ENCODE peak calls at places on chromosomes 2 and 18, in eight cellular contexts. K is naive B cell, O is H54, M is Right ventricle myocardium superior, N is HFF-Myc, U is kidney tubule cell, L is GM23248, T is cardiac fibroblast. B is an unnamed sample.

GRCh38 chr18:10010611-10011015 is 96.8 kb downstream of the VAPA start:
- DNase-seq in K (no peak), N (peak), O (no peak), L (peak), M (peak), T (peak), U (peak), B (no peak)

GRCh38 chr2:184369307-184369706 is 229.0 kb upstream of the ZNF804A start:
- DNase-seq in M (no peak), O (no peak), L (no peak), T (no peak), U (no peak), N (no peak), K (no peak), B (no peak)

GRCh38 chr2:58429285-58429874 is 188.3 kb upstream of the FANCL start:
- DNase-seq in L (no peak), N (no peak), K (no peak), M (no peak), O (no peak), T (no peak), U (no peak), B (no peak)

GRCh38 chr2:25159947-25160346 is 8.4 kb downstream of the POMC start:
- DNase-seq in U (no peak), O (peak), M (no peak), L (peak), N (no peak), K (no peak), T (peak), B (no peak)

GRCh38 chr2:159030674-159031380 is 62.4 kb downstream of the TANC1 start:
- DNase-seq in N (no peak), U (peak), M (peak), O (peak), L (peak), K (no peak), T (peak), B (no peak)

GRCh38 chr2:200438251-200438650 is 71.6 kb downstream of the KCTD18 start:
- DNase-seq in M (no peak), L (no peak), O (no peak), U (no peak), T (peak), K (no peak), N (no peak), B (no peak)

GRCh38 chr2:129876576-129876975 is 102.9 kb upstream of the RAB6C start:
- DNase-seq in T (no peak), O (no peak), L (no peak), N (no peak), U (no peak), M (no peak), K (no peak), B (no peak)

GRCh38 chr2:49251766-49252165 is 97.5 kb upstream of the FSHR start:
- DNase-seq in N (no peak), U (peak), L (peak), K (no peak), T (peak), M (no peak), O (no peak), B (no peak)

GRCh38 chr2:239318790-239319189 is 82.0 kb downstream of the HDAC4 start:
- DNase-seq in N (no peak), K (no peak), T (peak), M (no peak), L (peak), O (no peak), U (no peak), B (no peak)

GRCh38 chr2:126788113-126788512 is 110.6 kb upstream of the TEX51 start:
- DNase-seq in U (no peak), O (no peak), N (no peak), L (no peak), K (no peak), M (no peak), T (no peak), B (no peak)

B was measured in SIG-M5.